ENCODE peak calls at places on chromosomes 5 and 9, in six cellular contexts. C is IMR-90, T is H9, S is neuronal stem cell, F is H1, I is mesenchymal stem cell. B is an unnamed sample. For H3K4me1, the result is how much of the 10 kb centered on the place peaks cover.

GRCh38 chr9:116626762-116627161 is 60.3 kb upstream of the TRIM32 start:
- DNase-seq in I (no peak), T (no peak), S (no peak), C (no peak), F (no peak), B (no peak)

GRCh38 chr5:92559743-92560142 is 1021.3 kb downstream of the NR2F1-AS1 start:
- DNase-seq in F (no peak), T (no peak), I (peak), S (no peak), C (peak), B (no peak)

GRCh38 chr5:58786904-58787303 is 204.0 kb downstream of the RAB3C start:
- DNase-seq in I (no peak), F (no peak), C (no peak), S (no peak), T (no peak), B (no peak)

GRCh38 chr9:3954950-3955670 is 344.8 kb downstream of the GLIS3 start:
- DNase-seq in S (no peak), T (no peak), C (peak), I (peak), F (no peak), B (no peak)

GRCh38 chr5:12320331-12320730 is 416.1 kb upstream of the CTNND2 start:
- DNase-seq in T (no peak), F (no peak), I (no peak), S (no peak), C (no peak), B (peak)

GRCh38 chr9:134852906-134853654 is 27.5 kb upstream of the FCN2 start:
- DNase-seq in T (peak), C (no peak), S (no peak), I (no peak), F (no peak), B (no peak)

GRCh38 chr5:76715734-76716455 is at the start of gene F2R:
- DNase-seq in S (peak), C (peak), T (peak), F (peak), I (peak), B (peak)

GRCh38 chr5:620586-621180 is 8.5 kb downstream of the CEP72 start:
- DNase-seq in S (no peak), F (peak), T (no peak), C (no peak), I (no peak), B (no peak)

GRCh38 chr5:179370490-179371122 is 25.3 kb upstream of the ADAMTS2 start:
- DNase-seq in C (no peak), S (no peak), I (no peak), F (no peak), T (no peak), B (no peak)

GRCh38 chr5:13316191-13316590 is 628.3 kb downstream of the DNAH5 start:
- DNase-seq in F (no peak), T (no peak), I (no peak), C (no peak), S (peak), B (no peak)

GRCh38 chr5:125412051-125412560 is 665.7 kb upstream of the ZNF608 start:
- DNase-seq in I (peak), F (no peak), S (no peak), C (no peak), T (peak), B (no peak)

GRCh38 chr5:56281489-56282163 is 48.5 kb upstream of the ANKRD55 start:
- DNase-seq in T (no peak), F (no peak), C (peak), I (peak), S (no peak), B (no peak)

GRCh38 chr5:75140277-75140676 is 87.9 kb upstream of the GCNT4 start:
- DNase-seq in S (no peak), C (no peak), I (no peak), T (no peak), F (no peak), B (no peak)

GRCh38 chr5:75138674-75139073 is 86.3 kb upstream of the GCNT4 start:
- DNase-seq in C (no peak), F (no peak), T (no peak), S (no peak), I (no peak), B (no peak)

GRCh38 chr5:75142566-75143136 is 90.3 kb upstream of the GCNT4 start:
- DNase-seq in F (no peak), S (no peak), T (no peak), C (no peak), I (no peak), B (no peak)
- H2BK5ac ChIP-seq in F (no peak), S (no peak), T (no peak), C (no peak), I (no peak), B (no peak)

GRCh38 chr9:109469646-109470358 is 28.3 kb downstream of the PTPN3 start:
- DNase-seq in C (peak), S (peak), T (peak), I (peak), F (peak), B (peak)
- H3K4me1 ChIP-seq in C (under half), S (under half), T (under half), I (under half), F (under half), B (under half)

DNA sequence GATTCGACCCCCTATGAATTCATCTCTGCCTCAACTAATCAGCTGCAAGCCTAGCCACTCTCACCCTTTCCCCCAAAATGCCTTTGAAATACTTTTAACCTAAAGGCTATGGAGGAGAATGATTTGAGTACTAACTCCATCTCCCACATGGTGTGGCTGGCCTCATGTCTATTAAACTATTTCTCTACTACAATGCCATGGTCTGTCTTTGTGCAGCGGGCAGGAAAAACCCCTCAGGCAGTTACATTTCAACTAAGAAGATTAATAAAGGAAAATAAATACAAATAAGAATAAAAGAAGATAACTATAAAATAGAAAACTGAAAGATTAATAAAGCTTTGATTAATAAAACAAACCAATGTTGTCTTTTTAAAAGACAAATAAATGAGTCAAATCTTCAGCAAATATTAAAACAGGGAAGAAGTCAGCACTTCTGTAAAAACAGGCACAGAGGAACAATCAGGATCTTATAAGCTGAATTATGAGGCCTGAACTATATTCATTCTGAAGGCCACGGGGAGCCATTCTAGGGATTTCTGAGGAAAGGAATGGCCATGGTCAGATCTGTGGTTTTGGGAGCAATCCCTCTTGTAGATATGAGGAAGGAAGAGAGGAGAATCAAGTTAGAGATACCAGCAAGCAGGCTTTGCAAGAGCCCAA is 116.1 kb upstream of the SLC12A2 start:
- DNase-seq in F (no peak), S (no peak), T (no peak), I (no peak), C (no peak), B (no peak)
- H4K91ac ChIP-seq in F (no peak), S (no peak), T (no peak), I (no peak), C (no peak), B (no peak)

GRCh38 chr9:85432599-85432998 is 309.2 kb downstream of the AGTPBP1 start:
- DNase-seq in S (no peak), T (no peak), C (no peak), I (no peak), F (no peak), B (peak)

GRCh38 chr9:85430659-85431370 is 310.9 kb downstream of the AGTPBP1 start:
- DNase-seq in F (no peak), C (no peak), T (no peak), S (no peak), I (no peak), B (no peak)

GRCh38 chr9:85427749-85428148 is 314.0 kb downstream of the AGTPBP1 start:
- DNase-seq in I (no peak), C (no peak), T (no peak), S (no peak), F (no peak), B (no peak)

GRCh38 chr9:85433046-85433445 is 308.7 kb downstream of the AGTPBP1 start:
- DNase-seq in C (no peak), S (no peak), I (no peak), T (no peak), F (no peak), B (no peak)

DNA sequence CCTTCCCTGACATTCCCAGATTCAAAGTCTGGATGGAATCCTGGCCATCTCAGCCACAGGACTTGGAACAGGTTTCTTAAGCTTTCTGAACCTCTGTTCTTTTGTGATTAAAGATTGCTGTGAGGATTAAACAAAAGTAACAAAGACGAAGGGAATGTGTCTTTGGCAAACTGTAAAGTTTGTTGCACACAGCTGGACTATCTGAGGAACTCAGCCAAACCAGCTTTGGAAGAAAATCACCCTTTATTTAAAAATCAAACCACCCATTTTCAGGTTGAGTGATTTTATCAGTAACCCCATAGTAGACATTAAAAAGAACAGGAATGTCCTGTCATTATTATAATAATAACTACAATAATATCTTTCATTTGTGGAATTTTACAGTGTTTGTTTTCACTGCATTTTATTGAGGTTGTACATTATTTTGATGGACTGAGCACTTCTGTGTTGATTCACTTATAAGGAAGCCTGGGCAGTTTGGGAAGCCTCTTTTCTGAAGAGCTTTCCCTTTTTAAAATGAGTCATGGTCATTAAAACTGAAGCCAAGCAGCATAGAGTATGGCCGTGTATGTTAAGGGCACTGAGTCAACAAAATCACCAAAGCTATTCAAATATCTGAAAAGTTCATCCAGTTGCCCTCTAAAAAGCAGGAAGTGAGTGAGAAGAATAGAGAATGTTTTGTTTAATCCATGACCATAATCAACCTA is 310.2 kb downstream of the AGTPBP1 start:
- DNase-seq in C (no peak), I (peak), F (no peak), S (no peak), T (no peak), B (no peak)
- H2BK5ac ChIP-seq in C (no peak), I (no peak), F (no peak), S (no peak), T (no peak), B (no peak)

DNA sequence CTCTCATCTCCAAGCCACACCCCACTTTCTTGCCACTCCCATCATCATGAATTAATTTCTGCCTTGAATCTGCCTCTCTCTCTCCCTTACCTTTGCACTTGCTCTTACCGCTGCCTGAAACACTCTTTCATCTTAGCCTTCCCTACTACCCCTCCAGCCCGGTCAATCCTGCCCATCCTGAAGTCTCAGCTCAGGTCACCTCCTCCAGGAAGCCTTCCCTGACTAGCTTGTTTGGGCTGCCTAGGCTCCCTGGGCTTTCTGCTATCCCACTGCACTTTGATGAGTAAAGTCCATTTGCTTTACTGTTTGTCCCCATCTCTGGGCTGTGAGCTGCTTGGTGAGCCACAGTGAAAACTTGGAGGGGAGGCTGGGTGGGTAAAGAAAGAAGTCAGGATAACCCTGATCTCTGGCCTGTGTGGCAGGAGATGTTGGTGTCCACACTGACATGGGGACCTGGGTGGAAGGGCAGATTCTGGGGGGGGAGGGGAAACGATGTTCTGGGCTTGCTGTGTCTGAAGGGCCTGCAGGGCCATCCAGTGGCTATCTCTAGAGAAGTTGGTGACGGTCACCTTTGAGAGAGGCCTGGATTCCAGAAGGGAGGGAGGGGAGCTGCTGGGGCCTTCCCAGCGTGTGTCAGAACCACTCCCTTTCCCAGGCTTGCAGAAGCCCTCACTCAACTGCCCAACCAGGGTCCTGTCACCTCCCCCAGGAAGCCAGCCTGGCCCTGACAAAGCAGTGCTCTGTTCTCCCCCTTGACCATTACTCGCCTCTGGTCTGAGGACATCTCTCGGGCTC is 75.0 kb upstream of the DAB2IP start:
- DNase-seq in T (no peak), I (no peak), C (no peak), S (no peak), F (no peak), B (no peak)
- H3K4me1 ChIP-seq in T (under half), I (under half), C (under half), S (under half), F (under half), B (under half)

GRCh38 chr5:102826629-102827028 is 71.5 kb downstream of the PAM start:
- DNase-seq in T (no peak), I (no peak), C (no peak), F (no peak), S (no peak), B (no peak)
- H4K91ac ChIP-seq in T (no peak), I (no peak), C (no peak), F (no peak), S (no peak), B (no peak)

B was measured in trophoblast cell.